ENCODE peak calls at places on chromosomes 7 and 10, in nine cellular contexts. One of them, this sample, is unnamed.

GRCh38 chr7:112439476-112439875 is 10.8 kb upstream of the IFRD1 start:
- DNase-seq in HEK293T: no peak
- DNase-seq in Peyer's patch: no peak
- DNase-seq in PC-9: no peak
- DNase-seq in stimulated activated CD4-positive, alpha-beta T cell treated with anti-CD3 and anti-CD28 coated beads, TNF-alpha, amount 100 ng/mL, for 24 hours: no peak
- DNase-seq in effector CD4-positive, alpha-beta T cell: no peak
- DNase-seq in CD8-positive, alpha-beta T cell: no peak
- DNase-seq in omental fat pad: no peak
- DNase-seq in T-helper 17 cell: no peak
- DNase-seq in this sample: no peak

GRCh38 chr10:11798862-11799735 is 24.1 kb upstream of the PROSER2 start:
- DNase-seq in HEK293T: no peak
- DNase-seq in effector CD4-positive, alpha-beta T cell: no peak
- DNase-seq in PC-9: no peak
- DNase-seq in stimulated activated CD4-positive, alpha-beta T cell treated with anti-CD3 and anti-CD28 coated beads, TNF-alpha, amount 100 ng/mL, for 24 hours: no peak
- DNase-seq in T-helper 17 cell: no peak
- DNase-seq in Peyer's patch: no peak
- DNase-seq in omental fat pad: no peak
- DNase-seq in CD8-positive, alpha-beta T cell: no peak
- DNase-seq in this sample: no peak

GRCh38 chr10:70354566-70355233 is 27.7 kb downstream of the LRRC20 start:
- DNase-seq in stimulated activated CD4-positive, alpha-beta T cell treated with anti-CD3 and anti-CD28 coated beads, TNF-alpha, amount 100 ng/mL, for 24 hours: no peak
- DNase-seq in T-helper 17 cell: no peak
- DNase-seq in Peyer's patch: no peak
- DNase-seq in CD8-positive, alpha-beta T cell: no peak
- DNase-seq in HEK293T: no peak
- DNase-seq in effector CD4-positive, alpha-beta T cell: no peak
- DNase-seq in PC-9: no peak
- DNase-seq in omental fat pad: no peak
- DNase-seq in this sample: no peak

GRCh38 chr10:102714621-102715455 is at the start of gene SFXN2:
- DNase-seq in CD8-positive, alpha-beta T cell: peak
- DNase-seq in HEK293T: peak
- DNase-seq in effector CD4-positive, alpha-beta T cell: peak
- DNase-seq in T-helper 17 cell: peak
- DNase-seq in Peyer's patch: peak
- DNase-seq in stimulated activated CD4-positive, alpha-beta T cell treated with anti-CD3 and anti-CD28 coated beads, TNF-alpha, amount 100 ng/mL, for 24 hours: peak
- DNase-seq in omental fat pad: no peak
- DNase-seq in PC-9: no peak
- DNase-seq in this sample: no peak

GRCh38 chr10:34905200-34905927 is 90.3 kb upstream of the PARD3 start:
- DNase-seq in Peyer's patch: no peak
- DNase-seq in effector CD4-positive, alpha-beta T cell: no peak
- DNase-seq in omental fat pad: no peak
- DNase-seq in PC-9: peak
- DNase-seq in HEK293T: no peak
- DNase-seq in CD8-positive, alpha-beta T cell: no peak
- DNase-seq in T-helper 17 cell: no peak
- DNase-seq in stimulated activated CD4-positive, alpha-beta T cell treated with anti-CD3 and anti-CD28 coated beads, TNF-alpha, amount 100 ng/mL, for 24 hours: no peak
- DNase-seq in this sample: no peak

GRCh38 chr10:12341526-12341925 is 7.8 kb upstream of the CAMK1D start:
- DNase-seq in T-helper 17 cell: no peak
- DNase-seq in HEK293T: no peak
- DNase-seq in Peyer's patch: no peak
- DNase-seq in effector CD4-positive, alpha-beta T cell: no peak
- DNase-seq in omental fat pad: no peak
- DNase-seq in stimulated activated CD4-positive, alpha-beta T cell treated with anti-CD3 and anti-CD28 coated beads, TNF-alpha, amount 100 ng/mL, for 24 hours: no peak
- DNase-seq in PC-9: no peak
- DNase-seq in CD8-positive, alpha-beta T cell: no peak
- DNase-seq in this sample: no peak

GRCh38 chr7:44754802-44755697 is 6.4 kb downstream of the ZMIZ2 start:
- DNase-seq in CD8-positive, alpha-beta T cell: no peak
- DNase-seq in effector CD4-positive, alpha-beta T cell: no peak
- DNase-seq in HEK293T: no peak
- DNase-seq in Peyer's patch: no peak
- DNase-seq in omental fat pad: no peak
- DNase-seq in T-helper 17 cell: no peak
- DNase-seq in stimulated activated CD4-positive, alpha-beta T cell treated with anti-CD3 and anti-CD28 coated beads, TNF-alpha, amount 100 ng/mL, for 24 hours: no peak
- DNase-seq in PC-9: no peak
- DNase-seq in this sample: peak

GRCh38 chr7:27091125-27091524 is 4.7 kb downstream of the HOXA1 start:
- DNase-seq in PC-9: peak
- DNase-seq in omental fat pad: no peak
- DNase-seq in Peyer's patch: no peak
- DNase-seq in effector CD4-positive, alpha-beta T cell: no peak
- DNase-seq in T-helper 17 cell: no peak
- DNase-seq in HEK293T: no peak
- DNase-seq in CD8-positive, alpha-beta T cell: no peak
- DNase-seq in stimulated activated CD4-positive, alpha-beta T cell treated with anti-CD3 and anti-CD28 coated beads, TNF-alpha, amount 100 ng/mL, for 24 hours: no peak
- DNase-seq in this sample: peak

GRCh38 chr7:4916115-4916514 is 32.6 kb upstream of the RADIL start:
- DNase-seq in CD8-positive, alpha-beta T cell: no peak
- DNase-seq in T-helper 17 cell: no peak
- DNase-seq in effector CD4-positive, alpha-beta T cell: no peak
- DNase-seq in stimulated activated CD4-positive, alpha-beta T cell treated with anti-CD3 and anti-CD28 coated beads, TNF-alpha, amount 100 ng/mL, for 24 hours: no peak
- DNase-seq in Peyer's patch: no peak
- DNase-seq in HEK293T: no peak
- DNase-seq in PC-9: no peak
- DNase-seq in omental fat pad: no peak
- DNase-seq in this sample: no peak

GRCh38 chr7:150586068-150586777 is 19.0 kb downstream of the GIMAP4 start:
- DNase-seq in T-helper 17 cell: no peak
- DNase-seq in HEK293T: no peak
- DNase-seq in Peyer's patch: no peak
- DNase-seq in CD8-positive, alpha-beta T cell: no peak
- DNase-seq in effector CD4-positive, alpha-beta T cell: no peak
- DNase-seq in PC-9: no peak
- DNase-seq in omental fat pad: no peak
- DNase-seq in stimulated activated CD4-positive, alpha-beta T cell treated with anti-CD3 and anti-CD28 coated beads, TNF-alpha, amount 100 ng/mL, for 24 hours: no peak
- DNase-seq in this sample: no peak

GRCh38 chr7:78530351-78530750 is 731.8 kb downstream of the PHTF2 start:
- DNase-seq in stimulated activated CD4-positive, alpha-beta T cell treated with anti-CD3 and anti-CD28 coated beads, TNF-alpha, amount 100 ng/mL, for 24 hours: no peak
- DNase-seq in T-helper 17 cell: no peak
- DNase-seq in effector CD4-positive, alpha-beta T cell: no peak
- DNase-seq in CD8-positive, alpha-beta T cell: no peak
- DNase-seq in PC-9: no peak
- DNase-seq in Peyer's patch: no peak
- DNase-seq in omental fat pad: no peak
- DNase-seq in HEK293T: no peak
- DNase-seq in this sample: no peak

GRCh38 chr10:14751576-14752330 is 22.9 kb downstream of the FAM107B start:
- DNase-seq in T-helper 17 cell: no peak
- DNase-seq in PC-9: no peak
- DNase-seq in omental fat pad: no peak
- DNase-seq in CD8-positive, alpha-beta T cell: no peak
- DNase-seq in effector CD4-positive, alpha-beta T cell: no peak
- DNase-seq in stimulated activated CD4-positive, alpha-beta T cell treated with anti-CD3 and anti-CD28 coated beads, TNF-alpha, amount 100 ng/mL, for 24 hours: no peak
- DNase-seq in HEK293T: no peak
- DNase-seq in Peyer's patch: peak
- DNase-seq in this sample: no peak

GRCh38 chr10:120456626-120457430 is at the start of gene PLPP4:
- DNase-seq in stimulated activated CD4-positive, alpha-beta T cell treated with anti-CD3 and anti-CD28 coated beads, TNF-alpha, amount 100 ng/mL, for 24 hours: no peak
- DNase-seq in HEK293T: peak
- DNase-seq in PC-9: no peak
- DNase-seq in CD8-positive, alpha-beta T cell: no peak
- DNase-seq in Peyer's patch: no peak
- DNase-seq in T-helper 17 cell: no peak
- DNase-seq in effector CD4-positive, alpha-beta T cell: no peak
- DNase-seq in omental fat pad: no peak
- DNase-seq in this sample: no peak

GRCh38 chr7:13801669-13802068 is 187.8 kb downstream of the ETV1 start:
- DNase-seq in Peyer's patch: no peak
- DNase-seq in T-helper 17 cell: no peak
- DNase-seq in omental fat pad: no peak
- DNase-seq in effector CD4-positive, alpha-beta T cell: no peak
- DNase-seq in PC-9: no peak
- DNase-seq in CD8-positive, alpha-beta T cell: no peak
- DNase-seq in stimulated activated CD4-positive, alpha-beta T cell treated with anti-CD3 and anti-CD28 coated beads, TNF-alpha, amount 100 ng/mL, for 24 hours: no peak
- DNase-seq in HEK293T: no peak
- DNase-seq in this sample: no peak

GRCh38 chr7:158371856-158372255 is 215.8 kb downstream of the PTPRN2 start:
- DNase-seq in omental fat pad: no peak
- DNase-seq in effector CD4-positive, alpha-beta T cell: no peak
- DNase-seq in HEK293T: no peak
- DNase-seq in Peyer's patch: no peak
- DNase-seq in PC-9: no peak
- DNase-seq in stimulated activated CD4-positive, alpha-beta T cell treated with anti-CD3 and anti-CD28 coated beads, TNF-alpha, amount 100 ng/mL, for 24 hours: no peak
- DNase-seq in CD8-positive, alpha-beta T cell: no peak
- DNase-seq in T-helper 17 cell: no peak
- DNase-seq in this sample: no peak

GRCh38 chr7:84232653-84233052 is 38.1 kb upstream of the SEMA3A start:
- DNase-seq in PC-9: no peak
- DNase-seq in omental fat pad: no peak
- DNase-seq in stimulated activated CD4-positive, alpha-beta T cell treated with anti-CD3 and anti-CD28 coated beads, TNF-alpha, amount 100 ng/mL, for 24 hours: no peak
- DNase-seq in effector CD4-positive, alpha-beta T cell: no peak
- DNase-seq in CD8-positive, alpha-beta T cell: no peak
- DNase-seq in Peyer's patch: no peak
- DNase-seq in T-helper 17 cell: no peak
- DNase-seq in HEK293T: no peak
- DNase-seq in this sample: no peak

GRCh38 chr7:100694196-100694745 is at the start of gene GIGYF1:
- DNase-seq in effector CD4-positive, alpha-beta T cell: peak
- DNase-seq in omental fat pad: no peak
- DNase-seq in T-helper 17 cell: peak
- DNase-seq in Peyer's patch: peak
- DNase-seq in CD8-positive, alpha-beta T cell: peak
- DNase-seq in stimulated activated CD4-positive, alpha-beta T cell treated with anti-CD3 and anti-CD28 coated beads, TNF-alpha, amount 100 ng/mL, for 24 hours: no peak
- DNase-seq in HEK293T: peak
- DNase-seq in PC-9: no peak
- DNase-seq in this sample: peak

GRCh38 chr10:130020651-130021372 is 56.7 kb upstream of the EBF3 start:
- DNase-seq in effector CD4-positive, alpha-beta T cell: no peak
- DNase-seq in PC-9: no peak
- DNase-seq in HEK293T: no peak
- DNase-seq in stimulated activated CD4-positive, alpha-beta T cell treated with anti-CD3 and anti-CD28 coated beads, TNF-alpha, amount 100 ng/mL, for 24 hours: no peak
- DNase-seq in CD8-positive, alpha-beta T cell: no peak
- DNase-seq in T-helper 17 cell: no peak
- DNase-seq in omental fat pad: no peak
- DNase-seq in Peyer's patch: no peak
- DNase-seq in this sample: no peak

GRCh38 chr10:122021828-122022227 is 32.9 kb downstream of the TACC2 start:
- DNase-seq in T-helper 17 cell: no peak
- DNase-seq in CD8-positive, alpha-beta T cell: no peak
- DNase-seq in stimulated activated CD4-positive, alpha-beta T cell treated with anti-CD3 and anti-CD28 coated beads, TNF-alpha, amount 100 ng/mL, for 24 hours: no peak
- DNase-seq in omental fat pad: no peak
- DNase-seq in HEK293T: no peak
- DNase-seq in Peyer's patch: no peak
- DNase-seq in effector CD4-positive, alpha-beta T cell: no peak
- DNase-seq in PC-9: no peak
- DNase-seq in this sample: no peak

GRCh38 chr7:16847381-16847860 is 34.4 kb downstream of the AGR3 start:
- DNase-seq in Peyer's patch: no peak
- DNase-seq in CD8-positive, alpha-beta T cell: no peak
- DNase-seq in stimulated activated CD4-positive, alpha-beta T cell treated with anti-CD3 and anti-CD28 coated beads, TNF-alpha, amount 100 ng/mL, for 24 hours: no peak
- DNase-seq in PC-9: peak
- DNase-seq in effector CD4-positive, alpha-beta T cell: no peak
- DNase-seq in omental fat pad: no peak
- DNase-seq in T-helper 17 cell: no peak
- DNase-seq in HEK293T: peak
- DNase-seq in this sample: peak

GRCh38 chr7:74581916-74582440 is 75.5 kb upstream of the GTF2I start:
- DNase-seq in T-helper 17 cell: no peak
- DNase-seq in omental fat pad: no peak
- DNase-seq in stimulated activated CD4-positive, alpha-beta T cell treated with anti-CD3 and anti-CD28 coated beads, TNF-alpha, amount 100 ng/mL, for 24 hours: no peak
- DNase-seq in Peyer's patch: no peak
- DNase-seq in HEK293T: no peak
- DNase-seq in CD8-positive, alpha-beta T cell: no peak
- DNase-seq in effector CD4-positive, alpha-beta T cell: no peak
- DNase-seq in PC-9: peak
- DNase-seq in this sample: no peak

This sample was measured in HuH-7.5.